ENCODE peak calls at places on chromosomes 13 and 19, in eight cellular contexts. M is fibroblast of gingiva, C is NCI-H2171 treated with DMSO at 0.1 percent for 48 hours, Y is GDM1, A is EL, G is NCI-H774, W is hepatic stellate cell, I is ACHN. L is an unnamed sample.

GRCh38 chr13:109729031-109729870 is 57.1 kb downstream of the IRS2 start:
- DNase-seq in M (no peak), C (no peak), Y (no peak), A (no peak), G (no peak), W (no peak), I (no peak), L (peak; percentile 70)

GRCh38 chr19:52943884-52944643 is 18.6 kb downstream of the ZNF816 start:
- DNase-seq in M (no peak), C (no peak), Y (no peak), A (no peak), G (no peak), W (no peak), I (no peak), L (no peak)

GRCh38 chr19:17579523-17580244 is 24.2 kb downstream of the COLGALT1 start:
- DNase-seq in M (peak; percentile 38), C (no peak), Y (no peak), A (peak; percentile 61), G (peak; percentile 17), W (peak; percentile 75), I (peak; percentile 23), L (peak; percentile 95)

GRCh38 chr13:53151692-53152421 is 123.2 kb downstream of the OLFM4 start:
- DNase-seq in M (no peak), C (peak; percentile 76), Y (peak; percentile 77), A (peak; percentile 54), G (peak; percentile 48), W (peak; percentile 9), I (peak; percentile 46), L (peak; percentile 82)

GRCh38 chr19:16338470-16339360 is 14.1 kb downstream of the KLF2 start:
- DNase-seq in M (peak; percentile 50), C (no peak), Y (no peak), A (peak; percentile 99), G (no peak), W (peak; percentile 90), I (peak; percentile 95), L (peak; percentile 80)

GRCh38 chr13:34017231-34017630 is 199.3 kb downstream of the RFC3 start:
- DNase-seq in M (no peak), C (no peak), Y (no peak), A (peak; percentile 51), G (no peak), W (no peak), I (no peak), L (peak; percentile 84)

GRCh38 chr13:43872181-43872580 is 7.4 kb downstream of the CCDC122 start:
- DNase-seq in M (no peak), C (no peak), Y (no peak), A (no peak), G (no peak), W (no peak), I (no peak), L (no peak)

GRCh38 chr13:44523176-44524017 is 52.7 kb downstream of the TSC22D1 start:
- DNase-seq in M (peak; percentile 23), C (no peak), Y (no peak), A (peak; percentile 34), G (no peak), W (peak; percentile 2), I (peak; percentile 62), L (peak; percentile 69)

GRCh38 chr13:71831716-71832115 is 35.3 kb downstream of the DACH1 start:
- DNase-seq in M (no peak), C (no peak), Y (no peak), A (no peak), G (no peak), W (no peak), I (no peak), L (no peak)

GRCh38 chr13:88483202-88483601 is 812.0 kb downstream of the SLITRK5 start:
- DNase-seq in M (no peak), C (no peak), Y (no peak), A (no peak), G (no peak), W (no peak), I (no peak), L (no peak)

L was measured in islet precursor cell.